ENCODE peak calls at places on chromosomes 1 and 21, in five cellular contexts. L is lower lobe of right lung; A is activated naive CD4-positive, alpha-beta T cell treated with anti-CD3 and anti-CD28 coated beads, Interleukin-2, amount 50 U/mL, for 72 hours; I is Right ventricle myocardium superior; U is upper lobe of right lung. J is an unnamed sample.

GRCh38 chr21:45105906-45106485 is 31.6 kb downstream of the ADARB1 start:
- ATAC-seq in L (no peak), A (no peak), I (no peak), U (no peak), J (no peak)

GRCh38 chr1:42939216-42939615 is 19.5 kb downstream of the SLC2A1 start:
- ATAC-seq in L (peak), A (no peak), I (no peak), U (peak), J (no peak)

GRCh38 chr21:37483776-37484175 is 117.2 kb downstream of the DYRK1A start:
- ATAC-seq in L (no peak), A (no peak), I (no peak), U (no peak), J (no peak)

GRCh38 chr1:180311011-180311730 is 81.1 kb downstream of the LHX4 start:
- ATAC-seq in L (no peak), A (no peak), I (no peak), U (no peak), J (no peak)

GRCh38 chr1:24551290-24551859 is 4.5 kb upstream of the NCMAP start:
- ATAC-seq in L (no peak), A (no peak), I (no peak), U (no peak), J (no peak)

GRCh38 chr1:17682403-17682802 is 72.7 kb upstream of the ACTL8 start:
- ATAC-seq in L (no peak), A (no peak), I (no peak), U (no peak), J (no peak)

GRCh38 chr1:88773540-88774150 is 89.6 kb downstream of the PKN2 start:
- ATAC-seq in L (no peak), A (peak), I (no peak), U (no peak), J (peak)

GRCh38 chr1:68202239-68202832 is 30.0 kb downstream of the WLS start:
- ATAC-seq in L (no peak), A (no peak), I (no peak), U (no peak), J (no peak)

GRCh38 chr1:230773396-230774033 is 26.3 kb downstream of the CAPN9 start:
- ATAC-seq in L (no peak), A (no peak), I (peak), U (no peak), J (no peak)

GRCh38 chr1:196309386-196309785 is 298.9 kb downstream of the KCNT2 start:
- ATAC-seq in L (no peak), A (no peak), I (no peak), U (no peak), J (no peak)

GRCh38 chr1:111535256-111536191 is 32.1 kb upstream of the ADORA3 start:
- ATAC-seq in L (peak), A (no peak), I (peak), U (peak), J (no peak)